ENCODE peak calls at places on chromosomes 4 and X, in eight cellular contexts. Z, W, V, U, M, J, A and Y are unnamed samples.

GRCh38 chrX:50536955-50537354 is 66.3 kb upstream of the DGKK start:
- DNase-seq in Z (no peak), W (no peak), V (no peak), U (no peak), M (no peak), J (no peak), A (no peak), Y (no peak)

GRCh38 chr4:129344058-129344457 is 248.1 kb downstream of the C4orf33 start:
- DNase-seq in Z (no peak), W (peak), V (no peak), U (no peak), M (no peak), J (no peak), A (peak), Y (no peak)

GRCh38 chrX:10631416-10632145 is 11.2 kb upstream of the MID1 start:
- DNase-seq in Z (no peak), W (no peak), V (no peak), U (no peak), M (no peak), J (no peak), A (no peak), Y (no peak)

GRCh38 chr4:90328558-90328957 is 201.4 kb downstream of the CCSER1 start:
- DNase-seq in Z (no peak), W (no peak), V (no peak), U (no peak), M (no peak), J (no peak), A (no peak), Y (no peak)

GRCh38 chrX:47648376-47648775 is 2.0 kb downstream of the ELK1 start:
- DNase-seq in Z (no peak), W (no peak), V (no peak), U (no peak), M (no peak), J (no peak), A (no peak), Y (no peak)

GRCh38 chr4:112321768-112322684 is 24.9 kb downstream of the ALPK1 start:
- DNase-seq in Z (peak), W (peak), V (peak), U (no peak), M (no peak), J (peak), A (peak), Y (peak)

GRCh38 chr4:182320580-182320979 is 77.4 kb downstream of the TENM3 start:
- DNase-seq in Z (no peak), W (no peak), V (no peak), U (no peak), M (no peak), J (no peak), A (no peak), Y (no peak)

GRCh38 chrX:13581554-13581953 is 12.2 kb downstream of the EGFL6 start:
- DNase-seq in Z (no peak), W (no peak), V (no peak), U (no peak), M (no peak), J (no peak), A (no peak), Y (no peak)

GRCh38 chr4:109462802-109463201 is 29.2 kb downstream of the SEC24B start:
- DNase-seq in Z (no peak), W (no peak), V (no peak), U (no peak), M (no peak), J (no peak), A (no peak), Y (no peak)

GRCh38 chrX:109393859-109394258 is 88.0 kb downstream of the GUCY2F start:
- DNase-seq in Z (no peak), W (peak), V (no peak), U (no peak), M (no peak), J (no peak), A (no peak), Y (no peak)

GRCh38 chr4:89745708-89746107 is 91.3 kb downstream of the SNCA start:
- DNase-seq in Z (no peak), W (no peak), V (no peak), U (no peak), M (no peak), J (no peak), A (no peak), Y (no peak)

GRCh38 chr4:78414116-78414515 is 137.5 kb upstream of the ANXA3 start:
- DNase-seq in Z (no peak), W (no peak), V (no peak), U (no peak), M (no peak), J (no peak), A (no peak), Y (no peak)

GRCh38 chr4:183832776-183833450 is 72.2 kb upstream of the STOX2 start:
- DNase-seq in Z (no peak), W (no peak), V (no peak), U (no peak), M (no peak), J (no peak), A (no peak), Y (no peak)

GRCh38 chr4:112852586-112852985 is 196.9 kb upstream of the ANK2 start:
- DNase-seq in Z (no peak), W (no peak), V (no peak), U (no peak), M (no peak), J (no peak), A (no peak), Y (no peak)

GRCh38 chr4:87122252-87122651 is 98.2 kb downstream of the KLHL8 start:
- DNase-seq in Z (no peak), W (no peak), V (peak), U (no peak), M (no peak), J (no peak), A (no peak), Y (no peak)

GRCh38 chr4:32000846-32001488 is 1280.8 kb downstream of the PCDH7 start:
- DNase-seq in Z (no peak), W (no peak), V (no peak), U (no peak), M (no peak), J (no peak), A (no peak), Y (no peak)

GRCh38 chr4:10977534-10977933 is 293.0 kb upstream of the CLNK start:
- DNase-seq in Z (no peak), W (no peak), V (no peak), U (no peak), M (no peak), J (no peak), A (no peak), Y (no peak)

GRCh38 chr4:75658881-75659280 is 14.3 kb downstream of the G3BP2 start:
- DNase-seq in Z (no peak), W (no peak), V (no peak), U (no peak), M (no peak), J (no peak), A (no peak), Y (no peak)

GRCh38 chr4:147340547-147341225 is 140.2 kb upstream of the EDNRA start:
- DNase-seq in Z (no peak), W (peak), V (no peak), U (no peak), M (no peak), J (no peak), A (no peak), Y (no peak)

GRCh38 chr4:73875401-73875800 is 6.2 kb downstream of the CXCL1 start:
- DNase-seq in Z (no peak), W (no peak), V (no peak), U (no peak), M (no peak), J (no peak), A (no peak), Y (no peak)

GRCh38 chr4:53015681-53016080 is 153.6 kb downstream of the RASL11B start:
- DNase-seq in Z (no peak), W (peak), V (peak), U (peak), M (no peak), J (no peak), A (no peak), Y (no peak)

GRCh38 chr4:147560632-147561031 is 56.6 kb upstream of the TMEM184C start:
- DNase-seq in Z (no peak), W (no peak), V (no peak), U (no peak), M (no peak), J (no peak), A (no peak), Y (no peak)

GRCh38 chrX:10577863-10578262 is 42.5 kb downstream of the MID1 start:
- DNase-seq in Z (no peak), W (no peak), V (no peak), U (no peak), M (no peak), J (no peak), A (no peak), Y (no peak)

GRCh38 chr4:53573696-53574095 is 17.6 kb downstream of the LNX1 start:
- DNase-seq in Z (no peak), W (no peak), V (no peak), U (no peak), M (no peak), J (no peak), A (no peak), Y (no peak)

GRCh38 chr4:41819621-41820020 is 71.1 kb upstream of the PHOX2B start:
- DNase-seq in Z (no peak), W (no peak), V (no peak), U (no peak), M (no peak), J (no peak), A (no peak), Y (no peak)

GRCh38 chr4:119135721-119136121 is at the start of gene MYOZ2:
- DNase-seq in Z (no peak), W (no peak), V (no peak), U (no peak), M (no peak), J (no peak), A (no peak), Y (no peak)

GRCh38 chr4:71867598-71867997 is 83.7 kb upstream of the GC start:
- DNase-seq in Z (no peak), W (no peak), V (no peak), U (peak), M (no peak), J (no peak), A (no peak), Y (no peak)

GRCh38 chr4:41990383-41991111 is at the start of gene SLC30A9:
- DNase-seq in Z (peak), W (peak), V (peak), U (peak), M (peak), J (peak), A (peak), Y (peak)

GRCh38 chr4:96599752-96600151 is 759.9 kb downstream of the PDHA2 start:
- DNase-seq in Z (no peak), W (no peak), V (no peak), U (no peak), M (no peak), J (no peak), A (no peak), Y (no peak)

GRCh38 chrX:49846004-49846403 is 16.9 kb downstream of the PAGE4 start:
- DNase-seq in Z (no peak), W (no peak), V (no peak), U (no peak), M (no peak), J (no peak), A (no peak), Y (no peak)

GRCh38 chr4:86838141-86838540 is 11.0 kb downstream of the SLC10A6 start:
- DNase-seq in Z (no peak), W (no peak), V (no peak), U (no peak), M (no peak), J (no peak), A (no peak), Y (no peak)

GRCh38 chr4:102606846-102607440 is 105.8 kb downstream of the NFKB1 start:
- DNase-seq in Z (no peak), W (no peak), V (no peak), U (no peak), M (no peak), J (no peak), A (no peak), Y (no peak)

GRCh38 chr4:1505511-1506451 is 99.5 kb upstream of the NKX1-1 start:
- DNase-seq in Z (no peak), W (no peak), V (no peak), U (no peak), M (no peak), J (no peak), A (no peak), Y (no peak)

GRCh38 chr4:81663368-81663767 is 191.7 kb upstream of the RASGEF1B start:
- DNase-seq in Z (no peak), W (no peak), V (no peak), U (no peak), M (no peak), J (no peak), A (no peak), Y (no peak)

GRCh38 chrX:64229145-64229544 is 1.3 kb downstream of the ASB12 start:
- DNase-seq in Z (no peak), W (no peak), V (no peak), U (no peak), M (no peak), J (no peak), A (no peak), Y (no peak)